ENCODE peak calls at places on chromosome 11, in nine cellular contexts. H, D, L, B, Y, S, V, T and I are unnamed samples.

GRCh38 chr11:63622318-63622717 is 8.1 kb upstream of the PLAAT3 start:
- DNase-seq in S (no peak), T (no peak), L (no peak), B (no peak), D (no peak), H (no peak), V (peak), Y (peak), I (no peak)

GRCh38 chr11:9982796-9983579 is 311.0 kb downstream of the SBF2 start:
- DNase-seq in V (no peak), S (peak), T (no peak), H (no peak), D (peak), Y (peak), L (peak), B (no peak), I (peak)

GRCh38 chr11:2185324-2186085 is 13.9 kb upstream of the TH start:
- DNase-seq in D (no peak), L (no peak), Y (peak), V (no peak), H (no peak), B (no peak), T (no peak), S (peak), I (no peak)

GRCh38 chr11:2212411-2213251 is 41.0 kb upstream of the TH start:
- DNase-seq in B (no peak), L (no peak), T (peak), V (no peak), S (no peak), D (no peak), Y (no peak), H (peak), I (no peak)

GRCh38 chr11:5004429-5005274 is 10.0 kb downstream of the OR51L1 start:
- DNase-seq in Y (peak), L (peak), D (peak), S (peak), T (peak), H (peak), V (no peak), B (no peak), I (peak)

GRCh38 chr11:3753110-3753509 is 44.2 kb downstream of the NUP98 start:
- DNase-seq in L (no peak), T (no peak), B (no peak), H (no peak), D (no peak), V (no peak), Y (no peak), S (no peak), I (no peak)

GRCh38 chr11:108916935-108917334 is 252.1 kb downstream of the DDX10 start:
- DNase-seq in T (no peak), Y (peak), L (no peak), H (no peak), V (no peak), S (no peak), D (peak), B (no peak), I (no peak)

GRCh38 chr11:12854829-12855228 is 154.3 kb upstream of the RASSF10 start:
- DNase-seq in V (peak), Y (no peak), D (no peak), B (no peak), L (no peak), T (no peak), H (no peak), S (no peak), I (no peak)

GRCh38 chr11:114159320-114159719 is 99.8 kb downstream of the ZBTB16 start:
- DNase-seq in T (no peak), H (no peak), V (no peak), Y (peak), S (no peak), B (no peak), D (no peak), L (no peak), I (no peak)

GRCh38 chr11:2770556-2771301 is 70.9 kb upstream of the KCNQ1OT1 start:
- DNase-seq in B (no peak), S (no peak), H (peak), L (no peak), Y (no peak), T (peak), D (no peak), V (no peak), I (no peak)

GRCh38 chr11:123797065-123797940 is 8.8 kb downstream of the OR6M1 start:
- DNase-seq in H (no peak), B (no peak), S (no peak), D (no peak), V (no peak), Y (no peak), L (no peak), T (no peak), I (no peak)

GRCh38 chr11:959608-960007 is 33.9 kb downstream of the AP2A2 start:
- DNase-seq in V (no peak), T (no peak), H (no peak), D (no peak), S (no peak), Y (no peak), B (no peak), L (no peak), I (no peak)

GRCh38 chr11:4891996-4892640 is 10.4 kb downstream of the OR51T1 start:
- DNase-seq in V (no peak), D (peak), S (no peak), Y (peak), L (no peak), T (no peak), H (no peak), B (no peak), I (peak)

GRCh38 chr11:45110562-45110961 is 35.9 kb upstream of the PRDM11 start:
- DNase-seq in L (peak), Y (peak), D (peak), H (peak), V (peak), T (no peak), S (peak), B (peak), I (peak)

GRCh38 chr11:116703421-116703820 is 69.4 kb downstream of the BUD13 start:
- DNase-seq in B (no peak), L (peak), S (peak), V (no peak), T (peak), D (no peak), H (no peak), Y (peak), I (no peak)

GRCh38 chr11:130633466-130633865 is 185.0 kb downstream of the ADAMTS15 start:
- DNase-seq in L (no peak), S (no peak), V (no peak), T (no peak), Y (peak), B (no peak), H (no peak), D (peak), I (no peak)

GRCh38 chr11:26867286-26867685 is 126.6 kb upstream of the FIBIN start:
- DNase-seq in H (no peak), Y (no peak), D (no peak), L (no peak), V (no peak), B (no peak), S (no peak), T (no peak), I (no peak)

GRCh38 chr11:118634435-118635236 is 27.2 kb downstream of the PHLDB1 start:
- DNase-seq in Y (no peak), T (peak), B (no peak), H (peak), S (peak), D (no peak), L (peak), V (no peak), I (no peak)

GRCh38 chr11:98455500-98456186 is 565.1 kb upstream of the CNTN5 start:
- DNase-seq in L (no peak), T (no peak), Y (no peak), H (no peak), S (no peak), V (no peak), D (no peak), B (no peak), I (no peak)

GRCh38 chr11:10091314-10092045 is 202.5 kb downstream of the SBF2 start:
- DNase-seq in H (no peak), L (no peak), V (no peak), T (no peak), S (no peak), B (no peak), D (no peak), Y (no peak), I (no peak)

GRCh38 chr11:95327273-95327948 is 96.4 kb upstream of the SESN3 start:
- DNase-seq in S (no peak), B (no peak), Y (no peak), D (no peak), H (no peak), T (no peak), L (no peak), V (no peak), I (no peak)

GRCh38 chr11:62461740-62462522 is 43.1 kb downstream of the SCGB1A1 start:
- DNase-seq in Y (peak), S (no peak), D (peak), T (no peak), B (no peak), L (no peak), H (no peak), V (no peak), I (peak)

GRCh38 chr11:82757660-82758301 is 24.1 kb upstream of the FAM181B start:
- DNase-seq in Y (no peak), T (no peak), S (no peak), B (no peak), L (no peak), D (no peak), H (no peak), V (no peak), I (no peak)

GRCh38 chr11:117478126-117478856 is 150.6 kb downstream of the CEP164 start:
- DNase-seq in V (no peak), Y (no peak), H (no peak), B (no peak), S (no peak), T (no peak), D (no peak), L (no peak), I (no peak)

GRCh38 chr11:115623021-115623451 is 118.8 kb upstream of the CADM1 start:
- DNase-seq in Y (peak), D (peak), B (no peak), S (no peak), H (peak), T (no peak), V (no peak), L (no peak), I (peak)

GRCh38 chr11:122791411-122791810 is 46.9 kb upstream of the CRTAM start:
- DNase-seq in S (no peak), V (no peak), Y (peak), B (no peak), D (peak), L (no peak), T (no peak), H (no peak), I (no peak)

GRCh38 chr11:20131744-20132666 is 28.3 kb downstream of the DBX1 start:
- DNase-seq in V (no peak), B (no peak), S (peak), D (peak), T (peak), L (peak), H (peak), Y (peak), I (peak)

GRCh38 chr11:69178819-69179482 is 23.2 kb downstream of the SMIM38 start:
- DNase-seq in V (peak), L (no peak), T (no peak), S (no peak), B (no peak), D (no peak), H (no peak), Y (no peak), I (no peak)

GRCh38 chr11:128862913-128863660 is 4.0 kb downstream of the KCNJ1 start:
- DNase-seq in S (no peak), B (no peak), H (no peak), Y (peak), L (no peak), D (peak), T (no peak), V (no peak), I (peak)

GRCh38 chr11:35109827-35110226 is 29.1 kb upstream of the CD44 start:
- DNase-seq in B (no peak), V (no peak), L (no peak), D (no peak), Y (no peak), H (no peak), S (no peak), T (no peak), I (no peak)

GRCh38 chr11:107830915-107831540 is 27.6 kb downstream of the SLC35F2 start:
- DNase-seq in V (no peak), L (no peak), S (no peak), D (no peak), B (no peak), Y (no peak), H (no peak), T (no peak), I (no peak)

GRCh38 chr11:105838668-105839403 is 183.2 kb downstream of the MSANTD4 start:
- DNase-seq in L (no peak), V (no peak), T (no peak), B (no peak), H (no peak), D (peak), S (no peak), Y (peak), I (peak)

GRCh38 chr11:59416613-59417012 is 9.6 kb downstream of the OR5A2 start:
- DNase-seq in Y (no peak), S (no peak), D (no peak), B (no peak), V (no peak), L (no peak), T (no peak), H (no peak), I (no peak)

GRCh38 chr11:21625982-21626381 is 566.9 kb upstream of the ANO5 start:
- DNase-seq in H (peak), B (no peak), V (no peak), Y (peak), S (no peak), L (no peak), D (no peak), T (no peak), I (no peak)

GRCh38 chr11:126679033-126679432 is 321.5 kb downstream of the KIRREL3 start:
- DNase-seq in D (no peak), T (no peak), Y (no peak), V (no peak), L (no peak), S (no peak), B (no peak), H (no peak), I (no peak)

GRCh38 chr11:17597770-17598169 is 50.7 kb downstream of the OTOG start:
- DNase-seq in Y (no peak), D (no peak), H (no peak), B (no peak), L (no peak), T (no peak), V (no peak), S (no peak), I (no peak)

GRCh38 chr11:2376751-2377451 is at the start of gene CD81:
- DNase-seq in S (peak), H (no peak), Y (no peak), V (peak), L (peak), T (peak), D (peak), B (no peak), I (no peak)

GRCh38 chr11:111833524-111833923 is 37.9 kb downstream of the ALG9 start:
- DNase-seq in L (no peak), Y (peak), S (no peak), D (no peak), T (no peak), B (no peak), H (no peak), V (no peak), I (peak)

GRCh38 chr11:16605440-16605970 is 132.9 kb upstream of the C11orf58 start:
- DNase-seq in S (no peak), H (peak), V (peak), Y (no peak), B (no peak), L (no peak), T (no peak), D (peak), I (no peak)